ENCODE peak calls at places on chromosomes 1 and 21, in five cellular contexts. V, N, S, X and T are unnamed samples.

GRCh38 chr1:202692959-202693555 is 17.2 kb downstream of the SYT2 start:
- DNase-seq in V (peak; percentile 77), N (peak; percentile 47), S (peak; percentile 33), X (peak; percentile 32), T (peak; percentile 75)

GRCh38 chr1:30744060-30744756 is 13.4 kb downstream of the LAPTM5 start:
- DNase-seq in V (peak; percentile 57), N (no peak), S (no peak), X (no peak), T (no peak)

GRCh38 chr1:226476657-226477319 is 68.9 kb upstream of the PARP1 start:
- DNase-seq in V (no peak), N (no peak), S (no peak), X (no peak), T (no peak)

GRCh38 chr1:231272173-231272572 is 31.2 kb downstream of the GNPAT start:
- DNase-seq in V (no peak), N (no peak), S (no peak), X (no peak), T (no peak)

GRCh38 chr1:65948609-65949229 is 156.0 kb downstream of the PDE4B start:
- DNase-seq in V (no peak), N (no peak), S (peak; percentile 20), X (peak; percentile 12), T (no peak)

GRCh38 chr1:153655333-153655732 is 3.2 kb upstream of the SNAPIN start:
- DNase-seq in V (no peak), N (no peak), S (no peak), X (no peak), T (peak; percentile 14)

GRCh38 chr1:147641695-147642592 is 28.4 kb downstream of the ACP6 start:
- DNase-seq in V (peak; percentile 49), N (peak; percentile 38), S (no peak), X (no peak), T (no peak)

GRCh38 chr1:85342177-85342576 is 65.7 kb upstream of the BCL10 start:
- DNase-seq in V (no peak), N (no peak), S (no peak), X (no peak), T (no peak)

GRCh38 chr1:43522776-43523480 is 7.8 kb upstream of the PTPRF start:
- DNase-seq in V (no peak), N (no peak), S (no peak), X (no peak), T (no peak)

GRCh38 chr1:26913754-26914619 is at the start of gene NR0B2:
- DNase-seq in V (no peak), N (no peak), S (no peak), X (no peak), T (no peak)

GRCh38 chr1:54716299-54717047 is 812 bp downstream of the TTC4 start:
- DNase-seq in V (no peak), N (no peak), S (no peak), X (peak; percentile 21), T (no peak)

GRCh38 chr1:96366516-96366915 is 355.1 kb upstream of the PTBP2 start:
- DNase-seq in V (no peak), N (no peak), S (no peak), X (no peak), T (no peak)

GRCh38 chr1:161702250-161702649 is 4.8 kb upstream of the FCRLA start:
- DNase-seq in V (no peak), N (no peak), S (no peak), X (no peak), T (no peak)

GRCh38 chr1:203126151-203126865 is 1.2 kb upstream of the ADORA1 start:
- DNase-seq in V (no peak), N (no peak), S (no peak), X (peak; percentile 7), T (peak; percentile 56)

GRCh38 chr21:42243026-42243425 is 24.1 kb downstream of the ABCG1 start:
- DNase-seq in V (no peak), N (no peak), S (no peak), X (no peak), T (no peak)

GRCh38 chr1:158002630-158003408 is 9.4 kb downstream of the KIRREL1 start:
- DNase-seq in V (no peak), N (no peak), S (no peak), X (peak; percentile 44), T (no peak)

GRCh38 chr1:96416111-96416595 is 305.4 kb upstream of the PTBP2 start:
- DNase-seq in V (no peak), N (no peak), S (no peak), X (peak; percentile 94), T (peak; percentile 76)

GRCh38 chr1:234212764-234213406 is 160.4 kb upstream of the COA6 start:
- DNase-seq in V (peak; percentile 80), N (no peak), S (peak; percentile 6), X (no peak), T (no peak)

GRCh38 chr1:234611799-234612351 is 1.9 kb upstream of the IRF2BP2 start:
- DNase-seq in V (peak; percentile 47), N (peak; percentile 22), S (peak; percentile 39), X (no peak), T (peak; percentile 79)

GRCh38 chr1:166822385-166822784 is 16.9 kb upstream of the POGK start:
- DNase-seq in V (no peak), N (no peak), S (no peak), X (no peak), T (no peak)

GRCh38 chr1:234963180-234963903 is 165.3 kb downstream of the TOMM20 start:
- DNase-seq in V (peak; percentile 88), N (peak; percentile 78), S (no peak), X (peak; percentile 49), T (peak; percentile 90)

GRCh38 chr21:17388226-17388625 is 124.6 kb upstream of the CXADR start:
- DNase-seq in V (no peak), N (no peak), S (peak; percentile 10), X (no peak), T (no peak)

GRCh38 chr1:153697873-153698647 is 19.6 kb downstream of the NPR1 start:
- DNase-seq in V (no peak), N (no peak), S (no peak), X (no peak), T (peak; percentile 92)

GRCh38 chr1:174995916-174996315 is 3.8 kb upstream of the CACYBP start:
- DNase-seq in V (no peak), N (no peak), S (no peak), X (no peak), T (no peak)

GRCh38 chr1:93437976-93438605 is 9.8 kb upstream of the FNBP1L start:
- DNase-seq in V (peak; percentile 68), N (no peak), S (no peak), X (no peak), T (no peak)

GRCh38 chr1:45723248-45723930 is 27.1 kb downstream of the IPP start:
- DNase-seq in V (no peak), N (no peak), S (no peak), X (no peak), T (no peak)

GRCh38 chr1:248834343-248834940 is 3.6 kb upstream of the ZNF672 start:
- DNase-seq in V (no peak), N (no peak), S (no peak), X (no peak), T (no peak)

GRCh38 chr1:11752359-11753208 is 9.4 kb upstream of the C1orf167 start:
- DNase-seq in V (no peak), N (no peak), S (no peak), X (no peak), T (no peak)

GRCh38 chr1:101526813-101527212 is 290.0 kb downstream of the S1PR1 start:
- DNase-seq in V (no peak), N (no peak), S (no peak), X (no peak), T (no peak)

GRCh38 chr21:31184462-31184861 is 146.2 kb upstream of the KRTAP19-8 start:
- DNase-seq in V (no peak), N (peak; percentile 30), S (no peak), X (no peak), T (no peak)

GRCh38 chr1:44907909-44908308 is 64.9 kb upstream of the PTCH2 start:
- DNase-seq in V (no peak), N (no peak), S (no peak), X (no peak), T (no peak)

GRCh38 chr1:173038875-173039554 is 11.7 kb downstream of the TNFSF18 start:
- DNase-seq in V (no peak), N (no peak), S (no peak), X (no peak), T (no peak)

GRCh38 chr1:62336638-62337534 is 17.7 kb upstream of the KANK4 start:
- DNase-seq in V (no peak), N (no peak), S (no peak), X (no peak), T (no peak)

GRCh38 chr21:27269646-27270045 is 302.8 kb upstream of the ADAMTS5 start:
- DNase-seq in V (no peak), N (no peak), S (no peak), X (peak; percentile 49), T (no peak)

GRCh38 chr1:151790071-151790939 is at the start of gene TDRKH:
- DNase-seq in V (peak; percentile 99), N (peak; percentile 99), S (peak; percentile 98), X (peak; percentile 99), T (peak; percentile 99)

GRCh38 chr21:44372616-44373015 is 19.2 kb downstream of the TRPM2 start:
- DNase-seq in V (no peak), N (no peak), S (no peak), X (no peak), T (peak; percentile 21)

GRCh38 chr1:27557596-27558340 is 46.2 kb downstream of the AHDC1 start:
- DNase-seq in V (no peak), N (no peak), S (no peak), X (no peak), T (no peak)

GRCh38 chr1:109259674-109260557 is 10.6 kb downstream of the CELSR2 start:
- DNase-seq in V (no peak), N (no peak), S (no peak), X (no peak), T (no peak)

GRCh38 chr1:218779341-218779831 is 394.3 kb upstream of the LYPLAL1 start:
- DNase-seq in V (no peak), N (no peak), S (no peak), X (no peak), T (no peak)